ENCODE peak calls at places on chromosomes 7 and 10, in eight cellular contexts. E is OCI-LY7, R is AG09309, T is HFF-Myc, L is heart left ventricle, J is ovary, Q is breast epithelium, H is fibroblast of villous mesenchyme. Y is an unnamed sample.

GRCh38 chr7:139588632-139589031 is 65.1 kb downstream of the CLEC2L start:
- DNase-seq in E (no peak), R (no peak), T (no peak), L (no peak), J (peak; percentile 71), Q (no peak), H (peak; percentile 91), Y (no peak)

GRCh38 chr7:108101759-108102158 is 28.4 kb downstream of the LAMB4 start:
- DNase-seq in E (no peak), R (no peak), T (no peak), L (no peak), J (no peak), Q (no peak), H (no peak), Y (no peak)

GRCh38 chr7:69871213-69871885 is 273.1 kb downstream of the AUTS2 start:
- DNase-seq in E (no peak), R (peak; percentile 27), T (no peak), L (no peak), J (no peak), Q (no peak), H (peak; percentile 9), Y (no peak)

GRCh38 chr7:81769891-81770818 is at the start of gene HGF:
- DNase-seq in E (no peak), R (peak; percentile 62), T (peak; percentile 54), L (peak; percentile 72), J (peak; percentile 76), Q (peak; percentile 34), H (peak; percentile 94), Y (no peak)

GRCh38 chr7:1114088-1114487 is 26.2 kb downstream of the GPER1 start:
- DNase-seq in E (no peak), R (no peak), T (no peak), L (no peak), J (no peak), Q (no peak), H (no peak), Y (no peak)

GRCh38 chr10:127977368-127978009 is 70.6 kb downstream of the PTPRE start:
- DNase-seq in E (no peak), R (peak; percentile 23), T (peak; percentile 10), L (peak; percentile 88), J (peak; percentile 50), Q (no peak), H (peak; percentile 91), Y (no peak)

GRCh38 chr10:114274616-114275453 is 35.8 kb downstream of the VWA2 start:
- DNase-seq in E (no peak), R (no peak), T (no peak), L (no peak), J (no peak), Q (no peak), H (no peak), Y (no peak)

GRCh38 chr10:23981520-23982309 is 227.2 kb upstream of the KIAA1217 start:
- DNase-seq in E (no peak), R (no peak), T (no peak), L (no peak), J (no peak), Q (no peak), H (no peak), Y (no peak)

GRCh38 chr10:14220026-14220425 is 110.7 kb downstream of the FRMD4A start:
- DNase-seq in E (no peak), R (no peak), T (no peak), L (no peak), J (no peak), Q (no peak), H (no peak), Y (no peak)

GRCh38 chr7:34757570-34758110 is 99.6 kb downstream of the NPSR1 start:
- DNase-seq in E (no peak), R (no peak), T (no peak), L (no peak), J (no peak), Q (no peak), H (no peak), Y (no peak)

GRCh38 chr10:70380350-70381135 is 1.9 kb downstream of the LRRC20 start:
- DNase-seq in E (no peak), R (no peak), T (no peak), L (no peak), J (no peak), Q (no peak), H (no peak), Y (no peak)

GRCh38 chr7:38658916-38659315 is 27.7 kb upstream of the AMPH start:
- DNase-seq in E (no peak), R (no peak), T (no peak), L (no peak), J (no peak), Q (no peak), H (no peak), Y (no peak)

GRCh38 chr7:55191161-55191925 is 172.5 kb downstream of the EGFR start:
- DNase-seq in E (no peak), R (no peak), T (no peak), L (no peak), J (no peak), Q (peak; percentile 14), H (no peak), Y (no peak)

GRCh38 chr7:108815815-108816214 is 246.1 kb downstream of the DNAJB9 start:
- DNase-seq in E (no peak), R (no peak), T (no peak), L (no peak), J (no peak), Q (no peak), H (no peak), Y (peak; percentile 3)

GRCh38 chr10:119022846-119023552 is 6.5 kb upstream of the NANOS1 start:
- DNase-seq in E (no peak), R (peak; percentile 33), T (peak; percentile 81), L (no peak), J (no peak), Q (no peak), H (peak; percentile 76), Y (peak; percentile 22)

GRCh38 chr7:131774419-131775220 is 218.2 kb upstream of the PODXL start:
- DNase-seq in E (no peak), R (peak; percentile 1), T (no peak), L (no peak), J (no peak), Q (no peak), H (peak; percentile 3), Y (no peak)

DNA sequence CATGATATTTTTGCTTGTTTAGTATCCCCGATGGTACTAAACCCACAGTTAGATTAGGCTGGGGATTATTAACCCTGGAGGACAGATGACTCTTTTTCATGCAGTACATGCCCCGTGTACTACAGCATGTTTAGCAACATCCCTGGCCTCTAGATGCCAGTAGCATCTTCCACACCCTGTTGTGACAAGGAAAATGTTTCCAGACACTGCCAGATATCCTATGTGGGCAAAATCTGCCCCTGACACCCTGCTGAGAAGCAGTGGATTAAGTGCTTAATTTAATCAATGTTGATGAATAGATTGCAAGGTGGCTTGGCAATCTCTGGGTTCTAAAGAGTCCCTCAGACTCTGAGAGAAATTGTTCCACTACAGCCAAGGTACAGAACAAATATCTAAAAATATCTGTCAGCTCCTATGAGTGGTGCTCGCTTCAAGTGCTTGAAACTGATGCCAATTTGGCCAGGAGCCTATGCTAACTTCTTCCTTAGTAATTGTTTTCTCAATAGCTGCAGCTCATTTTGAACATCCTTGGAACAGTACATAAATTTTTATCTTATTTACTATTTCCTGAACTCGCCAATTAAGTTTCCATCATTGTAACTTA is 247.0 kb downstream of the SORCS1 start:
- DNase-seq in E (no peak), R (no peak), T (no peak), L (peak; percentile 13), J (peak; percentile 35), Q (no peak), H (no peak), Y (no peak)
- TF ChIP-seq CTCF in E (no peak), R (no peak), T (no peak), L (no peak), J (no peak), Q (no peak), H (no peak), Y (no peak)

GRCh38 chr10:9613338-9613737 is 1404.3 kb upstream of the CELF2 start:
- DNase-seq in E (no peak), R (no peak), T (no peak), L (no peak), J (no peak), Q (no peak), H (no peak), Y (no peak)
- H3K4me3 ChIP-seq in E (no peak overlapping the region), R (no peak overlapping the region), T (no peak overlapping the region), L (no peak overlapping the region), J (no peak overlapping the region), Q (no peak overlapping the region), H (no peak overlapping the region), Y (no peak overlapping the region)

GRCh38 chr10:92688573-92688926 is 1.2 kb upstream of the HHEX start:
- DNase-seq in E (no peak), R (no peak), T (no peak), L (no peak), J (no peak), Q (no peak), H (no peak), Y (no peak)

GRCh38 chr10:92690211-92691041 is 671 bp downstream of the HHEX start:
- DNase-seq in E (no peak), R (no peak), T (no peak), L (peak; percentile 67), J (peak; percentile 31), Q (peak; percentile 36), H (peak; percentile 63), Y (no peak)

GRCh38 chr10:92688927-92689662 is 660 bp upstream of the HHEX start:
- DNase-seq in E (peak; percentile 56), R (no peak), T (no peak), L (no peak), J (no peak), Q (no peak), H (peak; percentile 35), Y (no peak)

GRCh38 chr10:92691042-92691590 is 1.4 kb downstream of the HHEX start:
- DNase-seq in E (no peak), R (no peak), T (no peak), L (peak; percentile 67), J (no peak), Q (no peak), H (no peak), Y (no peak)

DNA sequence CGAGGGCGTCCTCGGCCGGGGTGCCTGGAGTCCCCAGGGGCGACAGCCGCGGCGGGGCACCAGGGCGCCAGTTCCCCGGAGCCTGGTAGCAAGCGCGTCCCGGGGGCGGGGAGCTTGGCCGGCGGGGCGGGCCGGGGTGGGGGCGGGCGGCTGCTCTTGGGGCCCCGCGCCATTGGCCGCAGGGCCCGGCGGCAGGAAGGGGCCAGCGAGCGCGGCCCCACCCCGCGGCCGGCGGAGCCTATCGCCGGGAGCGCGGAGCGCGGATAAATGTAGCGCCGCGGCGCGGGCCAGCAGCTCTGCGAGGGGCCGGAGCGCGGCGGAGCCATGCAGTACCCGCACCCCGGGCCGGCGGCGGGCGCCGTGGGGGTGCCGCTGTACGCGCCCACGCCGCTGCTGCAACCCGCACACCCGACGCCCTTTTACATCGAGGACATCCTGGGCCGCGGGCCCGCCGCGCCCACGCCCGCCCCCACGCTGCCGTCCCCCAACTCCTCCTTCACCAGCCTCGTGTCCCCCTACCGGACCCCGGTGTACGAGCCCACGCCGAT is at the start of gene HHEX:
- DNase-seq in E (peak; percentile 74), R (no peak), T (no peak), L (peak; percentile 65), J (peak; percentile 20), Q (no peak), H (peak; percentile 67), Y (no peak)
- TF ChIP-seq CTCF in E (no peak), R (no peak), T (no peak), L (no peak), J (no peak), Q (no peak), H (no peak), Y (no peak)

DNA sequence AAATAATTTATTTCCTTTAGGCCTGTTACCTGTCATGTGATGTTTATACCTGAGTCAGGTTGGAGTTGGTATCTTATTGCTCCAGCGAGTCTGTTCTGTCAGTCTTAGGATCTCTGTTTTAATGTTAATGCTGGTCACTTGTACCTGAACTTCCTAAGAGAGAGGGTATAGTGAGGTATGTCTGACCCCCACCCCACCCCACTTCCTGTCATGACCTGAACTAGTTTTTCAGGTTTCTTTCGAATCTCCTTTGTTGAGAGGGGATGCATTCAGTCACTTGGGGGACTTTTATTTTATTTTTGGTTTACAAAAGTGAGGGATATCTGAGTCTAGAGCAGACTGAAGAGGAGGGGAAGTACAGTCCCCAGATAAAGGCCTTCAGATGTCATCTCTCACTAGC is 769.0 kb upstream of the COBL start:
- DNase-seq in E (no peak), R (no peak), T (no peak), L (no peak), J (no peak), Q (no peak), H (no peak), Y (no peak)
- H3K4me3 ChIP-seq in E (no peak overlapping the region), R (no peak overlapping the region), T (no peak overlapping the region), L (no peak overlapping the region), J (no peak overlapping the region), Q (no peak overlapping the region), H (no peak overlapping the region), Y (no peak overlapping the region)